ENCODE peak calls at places on chromosomes 5 and 9, in eight cellular contexts. R is nephron progenitor cell; W is neural crest cell; E is CD4-positive, alpha-beta T cell; J is endothelial cell; Z is Caco-2; D is CD8-positive, alpha-beta T cell; Y is mesothelial cell of epicardium. C is an unnamed sample.

GRCh38 chr9:132185164-132186009 is 23.5 kb downstream of the NTNG2 start:
- DNase-seq in Z (no peak), R (peak; percentile 34), J (no peak), Y (no peak), D (no peak), W (no peak), E (no peak), C (no peak)

GRCh38 chr5:150255659-150256415 is 33.7 kb downstream of the CAMK2A start:
- DNase-seq in J (peak; percentile 53), Z (no peak), E (no peak), D (no peak), R (no peak), W (no peak), Y (no peak), C (no peak)

GRCh38 chr9:3181049-3181953 is 337.4 kb upstream of the PUM3 start:
- DNase-seq in Z (peak; percentile 32), W (peak; percentile 26), E (peak; percentile 24), Y (peak; percentile 51), R (peak; percentile 64), D (peak; percentile 16), J (peak; percentile 66), C (no peak)

GRCh38 chr5:68630354-68630753 is 414.8 kb downstream of the PIK3R1 start:
- DNase-seq in Z (no peak), R (no peak), D (no peak), J (no peak), W (no peak), Y (no peak), E (no peak), C (no peak)

GRCh38 chr5:168585119-168585912 is 6.1 kb upstream of the PANK3 start:
- DNase-seq in E (no peak), W (no peak), Z (no peak), R (no peak), D (no peak), J (no peak), Y (no peak), C (no peak)

GRCh38 chr5:71623221-71623794 is 36.2 kb downstream of the MCCC2 start:
- DNase-seq in Z (no peak), R (no peak), E (no peak), J (no peak), D (no peak), Y (no peak), W (no peak), C (no peak)

GRCh38 chr5:67887648-67888047 is 327.9 kb upstream of the PIK3R1 start:
- DNase-seq in D (no peak), Z (no peak), E (no peak), J (no peak), Y (no peak), W (no peak), R (no peak), C (no peak)

GRCh38 chr9:115591584-115591984 is 473.6 kb upstream of the TNC start:
- DNase-seq in D (no peak), Z (peak; percentile 72), Y (peak; percentile 19), W (peak; percentile 28), E (no peak), R (peak; percentile 58), J (no peak), C (peak; percentile 99)

GRCh38 chr5:66717455-66718373 is 121.5 kb downstream of the MAST4 start:
- DNase-seq in Y (no peak), W (no peak), J (no peak), Z (no peak), R (no peak), E (no peak), D (no peak), C (no peak)

GRCh38 chr9:96719538-96720315 is 58.2 kb downstream of the ZNF510 start:
- DNase-seq in R (no peak), Y (no peak), D (no peak), E (no peak), J (no peak), W (no peak), Z (no peak), C (no peak)

GRCh38 chr9:111937781-111938426 is 41.3 kb downstream of the UGCG start:
- DNase-seq in Z (no peak), J (no peak), D (peak; percentile 55), Y (no peak), R (no peak), W (no peak), E (peak; percentile 35), C (no peak)

GRCh38 chr9:130171226-130172148 is 717 bp upstream of the NCS1 start:
- DNase-seq in E (peak; percentile 3), J (no peak), Y (no peak), W (no peak), R (no peak), Z (peak; percentile 19), D (no peak), C (no peak)

GRCh38 chr5:109873687-109874086 is 184.0 kb downstream of the MAN2A1 start:
- DNase-seq in J (no peak), Y (no peak), E (no peak), D (no peak), R (no peak), Z (no peak), W (no peak), C (no peak)

GRCh38 chr5:130514984-130515690 is 610.9 kb downstream of the CHSY3 start:
- DNase-seq in Y (no peak), J (no peak), D (no peak), W (no peak), Z (no peak), E (no peak), R (no peak), C (peak; percentile 8)

GRCh38 chr9:77586591-77586990 is 61.5 kb downstream of the GNA14 start:
- DNase-seq in E (no peak), Z (no peak), R (no peak), J (no peak), W (no peak), Y (no peak), D (no peak), C (no peak)

GRCh38 chr5:119287547-119288073 is 68.2 kb upstream of the TNFAIP8 start:
- DNase-seq in Y (no peak), R (no peak), J (no peak), E (peak; percentile 63), D (peak; percentile 60), W (no peak), Z (no peak), C (no peak)

GRCh38 chr9:109251080-109251775 is 69.6 kb downstream of the EPB41L4B start:
- DNase-seq in R (no peak), J (no peak), W (no peak), Y (no peak), Z (no peak), E (no peak), D (no peak), C (no peak)

GRCh38 chr9:128231638-128232568 is 28.7 kb downstream of the DNM1 start:
- DNase-seq in J (no peak), D (no peak), Z (no peak), E (no peak), Y (no peak), R (no peak), W (no peak), C (no peak)

GRCh38 chr5:67163863-67164595 is 32.6 kb downstream of the CD180 start:
- DNase-seq in E (no peak), Y (no peak), R (no peak), J (no peak), D (no peak), Z (no peak), W (no peak), C (no peak)

GRCh38 chr5:62284946-62285891 is 20.8 kb upstream of the KIF2A start:
- DNase-seq in R (no peak), J (no peak), W (no peak), E (peak; percentile 4), Y (no peak), D (no peak), Z (no peak), C (no peak)

GRCh38 chr9:69975681-69976080 is 68.0 kb upstream of the MAMDC2 start:
- DNase-seq in Z (no peak), E (no peak), D (no peak), J (no peak), Y (no peak), R (no peak), W (no peak), C (no peak)

GRCh38 chr9:69976165-69976564 is 67.5 kb upstream of the MAMDC2 start:
- DNase-seq in D (no peak), Z (no peak), Y (no peak), W (no peak), J (peak; percentile 4), R (no peak), E (no peak), C (peak; percentile 41)

GRCh38 chr9:69970001-69970531 is 73.6 kb upstream of the MAMDC2 start:
- DNase-seq in J (no peak), W (no peak), D (no peak), Y (no peak), R (no peak), E (no peak), Z (no peak), C (no peak)

GRCh38 chr9:69971643-69972449 is 71.8 kb upstream of the MAMDC2 start:
- DNase-seq in Z (peak; percentile 39), W (peak; percentile 59), E (peak; percentile 10), J (peak; percentile 70), R (peak; percentile 72), D (peak; percentile 39), Y (peak; percentile 37), C (peak; percentile 23)
- TF ChIP-seq CTCF in Z (peak; percentile 18), W (peak; percentile 92), E (peak; percentile 55), J (peak; percentile 79), R (peak; percentile 83), D (peak; percentile 53), Y (peak; percentile 64), C (peak; percentile 97)

GRCh38 chr9:99400184-99400731 is 178.2 kb downstream of the SEC61B start:
- DNase-seq in Y (no peak), R (no peak), J (no peak), Z (no peak), W (no peak), E (no peak), D (no peak), C (no peak)
- TF ChIP-seq CTCF in Y (no peak), R (no peak), J (no peak), Z (no peak), W (no peak), E (no peak), D (no peak), C (no peak)

DNA sequence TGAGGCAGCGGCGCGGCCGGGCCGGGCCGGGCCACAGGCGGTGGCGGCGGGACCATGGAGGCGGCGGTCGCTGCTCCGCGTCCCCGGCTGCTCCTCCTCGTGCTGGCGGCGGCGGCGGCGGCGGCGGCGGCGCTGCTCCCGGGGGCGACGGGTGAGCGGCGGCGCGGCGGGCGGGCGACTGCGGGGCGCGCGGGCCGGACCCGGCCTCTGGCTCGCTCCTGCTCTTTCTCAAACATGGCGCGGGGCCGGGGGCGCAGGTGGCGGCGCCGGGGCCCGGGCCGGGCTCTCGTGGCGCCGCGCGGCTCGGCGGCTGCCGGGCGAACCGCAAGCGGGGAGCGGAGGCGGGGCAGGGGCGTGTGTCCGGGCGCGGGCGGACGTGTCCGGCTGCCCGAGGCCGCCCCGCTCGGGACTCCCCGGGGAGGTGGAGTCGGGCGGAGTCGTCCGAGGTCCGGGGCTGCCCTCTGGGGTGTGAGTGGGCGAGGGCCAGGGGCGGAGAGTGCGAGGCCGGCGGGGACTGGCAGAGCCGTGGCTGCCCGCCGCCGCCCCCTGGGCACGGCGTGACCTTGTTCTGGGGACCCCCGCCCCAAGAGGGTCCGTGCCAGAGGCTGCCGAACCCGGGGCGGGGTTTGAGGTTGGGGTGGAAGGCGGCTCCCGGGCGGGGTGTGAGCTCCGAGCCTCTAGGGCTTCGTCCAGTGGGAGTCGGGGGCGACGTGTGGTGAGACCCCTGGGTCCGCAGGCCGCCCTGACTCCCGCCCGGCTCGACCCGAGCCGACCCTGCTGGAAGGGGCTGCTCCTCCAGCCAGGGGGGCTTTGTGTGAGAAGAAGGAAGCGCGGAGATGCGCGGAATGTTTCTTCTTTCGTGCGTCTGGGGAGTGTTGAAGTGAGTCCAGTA is 485 bp downstream of the TGFBR1 start:
- DNase-seq in D (peak; percentile 37), R (peak; percentile 74), E (peak; percentile 10), Y (peak; percentile 37), J (peak; percentile 80), Z (peak; percentile 83), W (peak; percentile 57), C (peak; percentile 57)
- TF ChIP-seq CTCF in D (no peak), R (no peak), E (no peak), Y (no peak), J (no peak), Z (no peak), W (no peak), C (no peak)

GRCh38 chr9:79134654-79135053 is 437.1 kb upstream of the TLE4 start:
- DNase-seq in E (no peak), R (peak; percentile 13), Y (no peak), Z (peak; percentile 0), D (no peak), J (peak; percentile 18), W (no peak), C (no peak)
- TF ChIP-seq CTCF in E (no peak), R (peak; percentile 34), Y (no peak), Z (no peak), D (no peak), J (peak; percentile 22), W (peak; percentile 47), C (no peak)

C was measured in AG09319.